ENCODE peak calls at places on chromosome 6, in ten cellular contexts. N, G, F, K, E, Z, S, L, I and Y are unnamed samples.

GRCh38 chr6:160750276-160750689 is 48.2 kb downstream of the PLG start:
- DNase-seq in N (no peak), G (peak; percentile 14), F (peak; percentile 15), K (no peak), E (no peak), Z (no peak), S (no peak), L (no peak), I (peak; percentile 58), Y (no peak)

GRCh38 chr6:26232950-26233607 is 131.9 kb upstream of the BTN3A2 start:
- DNase-seq in N (no peak), G (peak; percentile 68), F (no peak), K (peak; percentile 31), E (no peak), Z (no peak), S (no peak), L (no peak), I (peak; percentile 95), Y (no peak)

GRCh38 chr6:169269180-169270076 is 15.8 kb upstream of the THBS2 start:
- DNase-seq in N (peak; percentile 33), G (no peak), F (peak; percentile 88), K (no peak), E (peak; percentile 62), Z (no peak), S (no peak), L (peak; percentile 90), I (peak; percentile 7), Y (peak; percentile 26)

GRCh38 chr6:136404007-136404406 is 114.4 kb upstream of the BCLAF1 start:
- DNase-seq in N (no peak), G (no peak), F (no peak), K (no peak), E (no peak), Z (no peak), S (no peak), L (no peak), I (no peak), Y (no peak)

GRCh38 chr6:30044630-30045029 is 16.4 kb upstream of the POLR1H start:
- DNase-seq in N (no peak), G (no peak), F (peak; percentile 72), K (peak; percentile 34), E (no peak), Z (no peak), S (no peak), L (no peak), I (peak; percentile 60), Y (no peak)

GRCh38 chr6:6469074-6469473 is 119.4 kb upstream of the LY86 start:
- DNase-seq in N (no peak), G (no peak), F (no peak), K (no peak), E (no peak), Z (no peak), S (no peak), L (no peak), I (peak; percentile 77), Y (no peak)

GRCh38 chr6:56860466-56860865 is 94.4 kb upstream of the BEND6 start:
- DNase-seq in N (no peak), G (peak; percentile 12), F (no peak), K (no peak), E (no peak), Z (no peak), S (no peak), L (no peak), I (peak; percentile 52), Y (no peak)

GRCh38 chr6:145904878-145905277 is 59.3 kb downstream of the SHPRH start:
- DNase-seq in N (peak; percentile 7), G (no peak), F (no peak), K (no peak), E (no peak), Z (no peak), S (no peak), L (no peak), I (no peak), Y (no peak)

GRCh38 chr6:110341671-110342304 is 16.4 kb downstream of the METTL24 start:
- DNase-seq in N (no peak), G (no peak), F (no peak), K (no peak), E (no peak), Z (no peak), S (no peak), L (no peak), I (peak; percentile 34), Y (no peak)

GRCh38 chr6:161088676-161089328 is 97.2 kb downstream of the MAP3K4 start:
- DNase-seq in N (no peak), G (peak; percentile 9), F (peak; percentile 68), K (no peak), E (no peak), Z (no peak), S (no peak), L (no peak), I (no peak), Y (no peak)

GRCh38 chr6:122838060-122838780 is 49.2 kb downstream of the SMPDL3A start:
- DNase-seq in N (no peak), G (peak; percentile 86), F (no peak), K (no peak), E (no peak), Z (no peak), S (no peak), L (no peak), I (peak; percentile 52), Y (no peak)

GRCh38 chr6:80163754-80164187 is 57.3 kb downstream of the BCKDHB start:
- DNase-seq in N (no peak), G (no peak), F (no peak), K (no peak), E (no peak), Z (no peak), S (no peak), L (no peak), I (peak; percentile 70), Y (peak; percentile 36)

DNA sequence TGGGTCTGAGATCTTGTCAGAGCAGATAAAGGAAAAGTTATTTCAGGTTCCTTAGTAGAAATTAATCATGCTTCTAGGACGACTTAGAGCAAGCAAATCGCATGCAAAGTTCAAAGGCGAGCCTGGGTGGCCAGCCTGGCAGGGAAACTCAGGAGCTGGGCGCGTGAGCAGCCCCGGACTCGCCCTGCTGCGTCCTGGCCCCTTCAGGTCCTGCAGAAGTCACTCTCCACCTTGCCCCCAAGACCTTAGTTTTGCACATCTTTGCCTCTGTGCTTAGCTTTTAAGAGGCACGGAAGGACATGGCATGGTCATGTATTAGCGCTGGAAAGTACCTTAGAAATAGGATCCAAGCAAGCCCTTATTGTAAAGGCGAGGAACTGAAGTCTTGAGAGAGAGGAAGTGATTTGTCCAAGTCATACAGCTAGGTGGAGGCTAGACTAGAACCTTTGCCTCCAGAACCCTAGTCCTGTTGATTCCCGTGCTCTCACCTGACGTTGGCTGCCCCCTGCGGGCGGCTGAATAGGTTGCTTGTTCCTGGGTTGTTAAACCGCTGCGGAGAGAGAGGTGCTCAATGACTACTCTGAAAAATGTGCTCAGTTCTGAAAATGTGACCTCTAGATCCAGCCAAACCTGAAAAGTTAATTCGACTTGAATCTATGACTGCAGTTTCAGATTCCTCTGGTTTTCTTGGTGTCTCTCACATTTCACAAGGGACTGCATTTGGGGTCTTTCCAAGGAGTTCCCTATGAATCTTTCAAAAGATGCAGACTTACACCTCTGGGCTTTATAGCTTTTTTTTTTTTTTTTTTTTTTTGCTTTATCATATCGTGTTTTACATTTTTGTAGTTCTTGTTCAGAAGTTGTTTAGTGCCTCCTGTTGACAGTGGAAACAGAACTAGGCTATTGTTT is 2.7 kb downstream of the MYB start:
- DNase-seq in N (peak; percentile 58), G (peak; percentile 46), F (peak; percentile 68), K (peak; percentile 37), E (no peak), Z (peak; percentile 46), S (no peak), L (no peak), I (peak; percentile 77), Y (no peak)
- TF ChIP-seq CTCF in N (peak; percentile 28), G (peak; percentile 39), F (peak; percentile 57), K (peak; percentile 36), E (peak; percentile 42), Z (peak; percentile 19), S (peak; percentile 21), L (peak; percentile 27), I (peak; percentile 73), Y (peak; percentile 54)

DNA sequence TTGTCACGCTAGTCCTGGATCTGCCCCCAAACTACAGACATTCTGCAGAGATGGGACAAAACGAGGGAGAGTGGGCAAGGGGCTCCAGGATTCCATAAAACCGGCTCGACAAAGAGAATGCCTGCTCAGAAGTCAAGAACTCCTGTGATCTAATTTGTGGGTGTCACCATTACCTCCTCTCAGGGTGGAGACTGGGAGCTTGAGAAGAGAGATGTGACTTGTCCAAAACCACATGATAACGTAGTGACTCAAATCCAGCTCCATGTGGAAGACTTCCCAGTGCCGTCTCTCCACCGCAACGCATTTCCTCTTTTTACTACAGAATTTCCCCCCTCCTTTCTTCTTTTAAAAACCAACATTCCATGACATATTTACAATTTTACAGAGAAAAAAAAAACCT is 44.3 kb downstream of the TRERF1 start:
- DNase-seq in N (no peak), G (no peak), F (peak; percentile 87), K (no peak), E (no peak), Z (no peak), S (no peak), L (peak; percentile 65), I (peak; percentile 78), Y (peak; percentile 48)
- H3K4me3 ChIP-seq in N (no peak overlapping the region), G (no peak overlapping the region), F (peak overlapping the region; percentile 44), K (no peak overlapping the region), E (peak overlapping the region; percentile 30), Z (no peak overlapping the region), S (no peak overlapping the region), L (no peak overlapping the region), I (peak overlapping the region; percentile 27), Y (no peak overlapping the region)

GRCh38 chr6:32759669-32760068 is 3.7 kb downstream of the HLA-DQB2 start:
- DNase-seq in N (no peak), G (no peak), F (no peak), K (no peak), E (no peak), Z (no peak), S (no peak), L (no peak), I (no peak), Y (no peak)

GRCh38 chr6:32761548-32761947 is 1.8 kb downstream of the HLA-DQB2 start:
- DNase-seq in N (no peak), G (no peak), F (no peak), K (no peak), E (no peak), Z (no peak), S (no peak), L (no peak), I (no peak), Y (no peak)

GRCh38 chr6:32761084-32761483 is 2.2 kb downstream of the HLA-DQB2 start:
- DNase-seq in N (no peak), G (no peak), F (no peak), K (no peak), E (no peak), Z (no peak), S (no peak), L (no peak), I (no peak), Y (no peak)

GRCh38 chr6:32764050-32764449 is 718 bp upstream of the HLA-DQB2 start:
- DNase-seq in N (no peak), G (no peak), F (no peak), K (no peak), E (no peak), Z (no peak), S (no peak), L (no peak), I (no peak), Y (no peak)

GRCh38 chr6:32763417-32763816 is at the start of gene HLA-DQB2:
- DNase-seq in N (no peak), G (no peak), F (peak; percentile 62), K (no peak), E (no peak), Z (no peak), S (no peak), L (no peak), I (no peak), Y (no peak)
- H3K27me3 ChIP-seq in N (no peaks in the 10 kb centered on the region), G (peaks cover 34% of the 10 kb centered on the region), F (peaks cover 29% of the 10 kb centered on the region), K (peaks cover 13% of the 10 kb centered on the region), E (peaks cover 90% of the 10 kb centered on the region), Z (no peaks in the 10 kb centered on the region), S (peaks cover 28% of the 10 kb centered on the region), L (no peaks in the 10 kb centered on the region), I (peaks cover 70% of the 10 kb centered on the region), Y (peaks cover 1% of the 10 kb centered on the region)

GRCh38 chr6:152723398-152723797 is 25.7 kb downstream of the MYCT1 start:
- DNase-seq in N (no peak), G (no peak), F (no peak), K (no peak), E (no peak), Z (no peak), S (no peak), L (no peak), I (no peak), Y (no peak)
- TF ChIP-seq CTCF in N (no peak), G (no peak), F (no peak), K (no peak), E (no peak), Z (no peak), S (no peak), L (no peak), I (no peak), Y (no peak)